ENCODE peak calls at places on chromosomes 5 and 9, in six cellular contexts. D is activated CD4-positive, alpha-beta T cell treated with anti-CD3 and anti-CD28 coated beads, Interleukin-2, amount 50 U/mL, for 1 hour; T is ACHN; B is RWPE1; N is amniotic epithelial cell; A is Daoy. K is an unnamed sample.

GRCh38 chr9:138053996-138054752 is 176.6 kb downstream of the CACNA1B start:
- DNase-seq in T (no peak), B (no peak), A (no peak), D (no peak), N (no peak), K (no peak)

GRCh38 chr9:81032030-81032572 is 657.2 kb downstream of the TLE1 start:
- DNase-seq in T (peak), B (peak), A (peak), N (peak), D (no peak), K (peak)

GRCh38 chr9:38677660-38678303 is 42.2 kb downstream of the FAM240B start:
- DNase-seq in T (no peak), B (no peak), D (no peak), A (no peak), N (peak), K (no peak)

GRCh38 chr5:2700876-2701275 is 50.6 kb downstream of the IRX2 start:
- DNase-seq in D (no peak), B (no peak), A (no peak), T (no peak), N (no peak), K (no peak)

GRCh38 chr5:123125953-123126352 is 36.9 kb downstream of the PRDM6 start:
- DNase-seq in A (peak), N (peak), B (peak), D (no peak), T (no peak), K (peak)

GRCh38 chr9:71249729-71250317 is 128.4 kb upstream of the TRPM3 start:
- DNase-seq in A (peak), B (peak), N (peak), D (no peak), T (peak), K (peak)

GRCh38 chr9:20623021-20623747 is 885 bp upstream of the MLLT3 start:
- DNase-seq in A (peak), B (peak), N (no peak), T (no peak), D (peak), K (peak)

GRCh38 chr9:126053913-126054312 is 272.7 kb upstream of the MVB12B start:
- DNase-seq in D (no peak), A (no peak), N (no peak), T (no peak), B (no peak), K (no peak)

GRCh38 chr9:109468927-109469326 is 29.2 kb downstream of the PTPN3 start:
- DNase-seq in B (peak), N (no peak), T (no peak), D (no peak), A (no peak), K (no peak)

GRCh38 chr5:150540615-150541396 is 32.9 kb downstream of the NDST1 start:
- DNase-seq in D (no peak), A (peak), T (no peak), N (peak), B (peak), K (peak)

GRCh38 chr5:55645304-55645703 is 66.8 kb downstream of the SLC38A9 start:
- DNase-seq in T (no peak), A (no peak), D (no peak), N (peak), B (no peak), K (peak)

GRCh38 chr5:154221371-154221896 is 30.9 kb downstream of the GALNT10 start:
- DNase-seq in B (peak), D (peak), N (peak), A (peak), T (peak), K (peak)

GRCh38 chr9:126829035-126829434 is 24.2 kb downstream of the ZBTB43 start:
- DNase-seq in N (no peak), T (no peak), D (no peak), B (no peak), A (no peak), K (no peak)

K was measured in iris pigment epithelial cell.